ENCODE peak calls at places on chromosomes 16 and 17, in nine cellular contexts. N, S, W, A, R, K, V, L and Y are unnamed samples.

GRCh38 chr17:56978441-56979090 is 635 bp downstream of the SCPEP1 start:
- DNase-seq in N (no peak), S (no peak), W (no peak), A (no peak), R (no peak), K (peak), V (no peak), L (no peak), Y (no peak)

GRCh38 chr17:61617261-61617660 is 26.2 kb upstream of the NACA2 start:
- DNase-seq in N (no peak), S (no peak), W (no peak), A (no peak), R (no peak), K (no peak), V (no peak), L (no peak), Y (no peak)

GRCh38 chr16:85220125-85220839 is 108.0 kb upstream of the CIBAR2 start:
- DNase-seq in N (no peak), S (peak), W (no peak), A (peak), R (no peak), K (peak), V (peak), L (peak), Y (no peak)

GRCh38 chr16:17318200-17318599 is 152.6 kb downstream of the XYLT1 start:
- DNase-seq in N (no peak), S (no peak), W (peak), A (no peak), R (no peak), K (peak), V (no peak), L (no peak), Y (no peak)

GRCh38 chr16:31080035-31080629 is 5.9 kb downstream of the ZNF646 start:
- DNase-seq in N (no peak), S (no peak), W (peak), A (no peak), R (no peak), K (no peak), V (no peak), L (no peak), Y (no peak)

GRCh38 chr17:19706791-19707727 is 9.3 kb downstream of the SLC47A2 start:
- DNase-seq in N (no peak), S (peak), W (no peak), A (no peak), R (no peak), K (no peak), V (no peak), L (no peak), Y (no peak)

GRCh38 chr17:63495471-63495870 is 18.6 kb downstream of the ACE start:
- DNase-seq in N (no peak), S (no peak), W (no peak), A (no peak), R (no peak), K (no peak), V (peak), L (no peak), Y (no peak)

GRCh38 chr17:58277107-58277506 is 3.6 kb downstream of the MPO start:
- DNase-seq in N (no peak), S (no peak), W (peak), A (no peak), R (no peak), K (peak), V (no peak), L (no peak), Y (no peak)

GRCh38 chr16:15983898-15984297 is 34.5 kb downstream of the ABCC1 start:
- DNase-seq in N (no peak), S (no peak), W (no peak), A (no peak), R (no peak), K (peak), V (peak), L (peak), Y (no peak)

GRCh38 chr16:67111951-67112444 is 2.3 kb downstream of the PHAF1 start:
- DNase-seq in N (no peak), S (no peak), W (no peak), A (no peak), R (no peak), K (no peak), V (no peak), L (no peak), Y (no peak)

GRCh38 chr16:28096974-28097373 is 33.5 kb upstream of the GSG1L start:
- DNase-seq in N (no peak), S (no peak), W (no peak), A (no peak), R (no peak), K (peak), V (no peak), L (no peak), Y (no peak)

GRCh38 chr17:10063730-10064221 is 134.6 kb downstream of the GAS7 start:
- DNase-seq in N (no peak), S (no peak), W (no peak), A (no peak), R (no peak), K (peak), V (peak), L (peak), Y (no peak)

GRCh38 chr17:17398928-17399926 is 77.6 kb upstream of the MED9 start:
- DNase-seq in N (no peak), S (no peak), W (no peak), A (peak), R (no peak), K (peak), V (no peak), L (no peak), Y (no peak)

GRCh38 chr16:87101903-87102302 is 215.3 kb downstream of the C16orf95 start:
- DNase-seq in N (no peak), S (no peak), W (no peak), A (no peak), R (no peak), K (peak), V (no peak), L (no peak), Y (no peak)

GRCh38 chr16:22300427-22301071 is 3.3 kb downstream of the POLR3E start:
- DNase-seq in N (no peak), S (peak), W (peak), A (peak), R (no peak), K (peak), V (peak), L (peak), Y (no peak)

GRCh38 chr17:32909787-32910369 is 18.1 kb upstream of the TMEM98 start:
- DNase-seq in N (peak), S (peak), W (peak), A (peak), R (peak), K (peak), V (peak), L (peak), Y (peak)

DNA sequence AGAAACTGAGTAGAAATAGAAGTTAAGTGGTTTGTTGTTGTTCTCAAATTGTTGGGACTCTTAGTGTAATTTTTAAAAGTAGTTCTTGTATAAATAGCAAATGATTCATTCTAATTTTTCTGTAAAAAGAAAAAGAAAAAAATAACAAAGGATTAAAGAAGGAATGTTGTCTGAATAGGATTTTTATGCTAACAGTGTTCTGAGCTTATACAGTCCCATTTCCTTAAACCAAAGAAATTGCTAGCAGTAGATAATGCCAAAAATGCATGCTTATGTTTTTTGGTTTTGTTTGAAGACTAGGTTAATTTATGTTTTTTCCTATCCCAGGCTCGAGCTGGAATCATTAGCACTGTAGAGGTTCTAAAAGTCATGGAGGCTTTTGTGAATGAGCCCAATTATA is 44.7 kb upstream of the KPNB1 start:
- DNase-seq in N (no peak), S (no peak), W (no peak), A (no peak), R (no peak), K (no peak), V (no peak), L (no peak), Y (no peak)
- H3K27ac ChIP-seq in N (no peak), S (no peak), W (peak), A (no peak), R (no peak), K (no peak), V (peak), L (peak), Y (no peak)

GRCh38 chr16:26957283-26957859 is 109.4 kb upstream of the C16orf82 start:
- DNase-seq in N (no peak), S (no peak), W (no peak), A (no peak), R (no peak), K (no peak), V (no peak), L (no peak), Y (no peak)

GRCh38 chr16:26961459-26961858 is 105.3 kb upstream of the C16orf82 start:
- DNase-seq in N (no peak), S (no peak), W (no peak), A (no peak), R (no peak), K (no peak), V (no peak), L (no peak), Y (no peak)

GRCh38 chr16:26959416-26960009 is 107.2 kb upstream of the C16orf82 start:
- DNase-seq in N (no peak), S (no peak), W (no peak), A (no peak), R (no peak), K (no peak), V (no peak), L (no peak), Y (no peak)

GRCh38 chr16:26963109-26963508 is 103.6 kb upstream of the C16orf82 start:
- DNase-seq in N (no peak), S (no peak), W (peak), A (no peak), R (no peak), K (peak), V (no peak), L (no peak), Y (no peak)
- H3K27ac ChIP-seq in N (no peak), S (no peak), W (no peak), A (no peak), R (no peak), K (no peak), V (no peak), L (no peak), Y (no peak)

GRCh38 chr17:31593806-31594205 is 202.3 kb downstream of the RAB11FIP4 start:
- DNase-seq in N (no peak), S (peak), W (no peak), A (peak), R (no peak), K (peak), V (peak), L (peak), Y (no peak)
- H3K27ac ChIP-seq in N (no peak), S (peak), W (no peak), A (peak), R (no peak), K (peak), V (no peak), L (peak), Y (peak)

GRCh38 chr17:72152392-72152727 is 31.5 kb downstream of the SOX9 start:
- DNase-seq in N (no peak), S (peak), W (no peak), A (no peak), R (no peak), K (peak), V (no peak), L (no peak), Y (no peak)
- H3K27ac ChIP-seq in N (no peak), S (no peak), W (peak), A (no peak), R (no peak), K (peak), V (peak), L (peak), Y (no peak)

GRCh38 chr17:29136998-29137730 is 43.0 kb downstream of the MYO18A start:
- DNase-seq in N (no peak), S (no peak), W (no peak), A (no peak), R (no peak), K (peak), V (no peak), L (no peak), Y (no peak)

GRCh38 chr17:29140051-29140582 is 40.1 kb downstream of the MYO18A start:
- DNase-seq in N (peak), S (peak), W (peak), A (peak), R (peak), K (peak), V (peak), L (peak), Y (peak)

GRCh38 chr17:29138184-29138955 is 41.8 kb downstream of the MYO18A start:
- DNase-seq in N (no peak), S (no peak), W (no peak), A (no peak), R (peak), K (peak), V (no peak), L (no peak), Y (no peak)

GRCh38 chr17:29140631-29141483 is 39.3 kb downstream of the MYO18A start:
- DNase-seq in N (peak), S (no peak), W (peak), A (no peak), R (peak), K (no peak), V (no peak), L (peak), Y (no peak)

DNA sequence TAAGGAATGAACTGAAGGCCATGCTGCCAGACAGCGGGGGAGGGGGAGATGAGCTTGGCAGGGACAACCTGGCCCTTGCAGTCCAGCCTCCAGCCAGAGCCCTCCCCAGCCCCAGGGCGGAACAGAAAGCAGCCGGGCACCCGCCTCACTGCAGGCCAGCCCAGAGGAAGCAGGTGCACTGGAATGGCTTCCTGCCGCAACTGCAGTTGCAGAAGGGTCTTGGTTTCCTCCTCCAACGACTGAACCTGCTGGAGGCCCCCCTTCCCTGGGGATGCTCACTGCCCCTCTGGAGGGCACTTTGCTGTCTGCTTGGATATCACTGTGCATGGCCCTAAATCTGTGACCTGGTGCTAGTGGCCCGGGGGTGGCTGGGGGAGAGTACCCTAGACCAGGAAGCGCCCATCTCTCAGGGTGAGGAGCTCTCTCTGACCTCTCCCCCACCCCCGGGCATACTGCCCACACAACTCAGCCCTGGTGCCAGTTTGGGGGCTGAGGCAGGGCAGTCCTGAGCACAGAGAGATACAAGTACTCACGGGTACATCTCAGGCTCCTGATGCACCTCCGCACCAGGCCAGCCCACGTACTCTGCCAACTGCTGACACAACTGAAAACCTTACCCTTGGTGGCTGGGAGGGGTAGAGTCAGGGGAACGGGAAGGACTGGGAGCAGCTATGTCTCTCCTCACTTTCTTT is 41.1 kb downstream of the MYO18A start:
- DNase-seq in N (no peak), S (no peak), W (no peak), A (peak), R (peak), K (peak), V (peak), L (peak), Y (no peak)
- H3K27ac ChIP-seq in N (peak), S (peak), W (no peak), A (peak), R (peak), K (peak), V (peak), L (peak), Y (peak)

GRCh38 chr17:75033346-75034235 is 13.2 kb downstream of the ATP5PD start:
- DNase-seq in N (peak), S (peak), W (peak), A (peak), R (peak), K (peak), V (peak), L (peak), Y (peak)

GRCh38 chr17:75032896-75033294 is 13.9 kb downstream of the ATP5PD start:
- DNase-seq in N (no peak), S (no peak), W (no peak), A (peak), R (no peak), K (peak), V (peak), L (peak), Y (no peak)

GRCh38 chr17:75034236-75034908 is 12.4 kb downstream of the ATP5PD start:
- DNase-seq in N (peak), S (peak), W (peak), A (peak), R (peak), K (peak), V (peak), L (peak), Y (peak)

GRCh38 chr17:75030161-75030560 is 16.6 kb downstream of the ATP5PD start:
- DNase-seq in N (no peak), S (no peak), W (no peak), A (no peak), R (no peak), K (no peak), V (no peak), L (no peak), Y (no peak)

DNA sequence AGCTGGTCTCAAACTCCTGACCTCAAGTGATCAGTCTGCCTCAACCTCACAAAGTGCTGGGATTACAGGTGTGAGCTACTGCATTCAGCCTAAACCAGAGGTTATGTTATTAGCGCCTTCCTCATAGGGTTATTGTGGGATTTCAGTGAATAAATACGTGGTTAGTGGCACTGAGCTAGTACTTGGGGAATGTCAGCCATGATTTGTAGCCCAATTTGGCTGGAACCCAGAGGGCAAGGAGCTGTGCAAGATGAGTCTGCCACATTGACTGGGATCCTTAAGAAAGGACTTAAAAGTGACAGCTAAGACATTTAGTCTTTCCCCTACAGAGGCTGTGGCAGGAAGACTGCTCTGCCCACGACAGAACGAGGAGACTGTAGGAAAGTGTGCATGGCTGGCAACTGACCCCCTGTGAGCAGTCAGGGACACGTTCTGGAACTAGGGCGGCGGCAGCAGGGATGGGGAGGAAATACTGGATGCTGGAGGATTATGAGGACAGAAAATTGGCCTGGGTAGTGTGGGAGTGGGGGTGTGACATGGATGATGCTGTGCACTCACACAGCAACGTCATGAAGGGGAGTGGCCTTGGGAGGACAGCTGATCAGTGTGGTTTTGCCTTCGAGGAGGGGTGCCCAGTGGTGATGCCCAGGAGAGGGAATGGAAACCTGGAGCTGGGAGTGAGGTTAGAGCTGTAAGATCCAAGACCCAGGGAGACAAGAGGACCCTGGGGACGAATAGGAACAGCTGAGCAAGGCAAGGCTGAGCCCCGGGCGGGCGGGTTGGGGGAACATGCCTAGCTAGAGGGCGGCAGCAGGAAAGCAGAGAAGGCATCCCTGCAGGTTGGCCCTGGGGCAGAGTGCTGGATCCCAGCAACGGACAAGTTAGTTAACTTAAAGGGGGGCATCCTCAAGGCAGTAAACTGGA is 14.5 kb downstream of the ATP5PD start:
- DNase-seq in N (peak), S (peak), W (peak), A (peak), R (peak), K (peak), V (peak), L (peak), Y (peak)
- H3K27ac ChIP-seq in N (peak), S (peak), W (no peak), A (peak), R (peak), K (peak), V (peak), L (peak), Y (peak)

DNA sequence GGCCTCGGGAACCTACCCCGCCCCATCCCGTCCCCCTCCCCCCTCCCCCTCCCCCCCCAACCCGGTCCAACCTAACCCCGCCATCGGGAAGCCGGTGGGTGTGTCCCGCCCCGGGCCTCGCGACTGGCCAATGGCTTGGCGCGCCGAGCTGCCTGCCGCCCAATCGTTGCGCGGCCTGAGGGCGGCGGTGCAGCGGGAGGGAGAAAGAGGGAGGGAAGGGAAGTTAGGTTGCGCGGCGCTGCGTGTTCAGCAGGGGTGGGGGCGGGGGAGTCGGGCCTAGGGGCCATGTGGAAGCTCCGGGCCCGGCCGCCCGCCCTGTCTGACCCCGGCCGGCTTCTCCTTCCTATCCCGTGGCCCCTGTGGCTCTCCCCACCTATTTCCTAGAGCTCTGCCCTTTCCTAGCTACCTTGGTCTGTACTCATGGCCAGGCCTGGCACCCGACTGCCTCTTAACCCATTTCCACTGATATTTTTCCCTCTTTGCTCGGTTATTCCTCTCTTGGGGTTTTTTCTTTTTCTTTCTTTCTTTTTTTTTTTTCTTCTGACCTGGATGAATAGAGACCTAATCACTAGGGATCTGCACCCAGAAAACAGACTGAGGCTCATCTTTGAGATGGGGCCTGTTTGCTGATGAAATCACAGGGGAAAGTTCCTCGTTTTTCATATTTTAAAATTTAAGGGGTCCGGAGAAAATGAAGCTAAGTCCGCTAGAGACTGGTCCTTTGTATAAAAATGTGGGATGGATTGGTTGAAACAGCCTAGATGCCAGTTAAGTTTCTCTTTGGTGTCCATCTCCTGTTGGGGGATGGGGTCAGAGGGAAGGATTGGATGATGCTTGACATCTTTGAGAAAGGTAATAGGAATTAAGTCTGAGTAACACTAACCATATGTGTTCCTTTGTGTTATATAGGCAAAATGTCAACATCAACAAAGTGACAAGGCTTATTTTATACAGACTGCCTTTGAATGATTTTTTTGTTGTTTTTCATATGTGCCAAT is 1.1 kb downstream of the KPNB1 start:
- DNase-seq in N (peak), S (peak), W (peak), A (peak), R (peak), K (peak), V (peak), L (peak), Y (peak)
- H3K27ac ChIP-seq in N (peak), S (peak), W (peak), A (peak), R (peak), K (peak), V (peak), L (peak), Y (peak)

GRCh38 chr17:77323413-77324171 is 182.8 kb downstream of the SEC14L1 start:
- DNase-seq in N (no peak), S (no peak), W (no peak), A (peak), R (no peak), K (peak), V (peak), L (no peak), Y (peak)

GRCh38 chr17:77322534-77323412 is 182.0 kb downstream of the SEC14L1 start:
- DNase-seq in N (no peak), S (peak), W (no peak), A (peak), R (no peak), K (peak), V (peak), L (peak), Y (peak)

GRCh38 chr17:77325537-77325825 is 184.7 kb downstream of the SEC14L1 start:
- DNase-seq in N (no peak), S (no peak), W (no peak), A (no peak), R (no peak), K (no peak), V (no peak), L (no peak), Y (no peak)

GRCh38 chr17:77325826-77326581 is 185.2 kb downstream of the SEC14L1 start:
- DNase-seq in N (no peak), S (no peak), W (no peak), A (no peak), R (no peak), K (peak), V (peak), L (no peak), Y (no peak)

GRCh38 chr17:77324227-77324626 is 183.5 kb downstream of the SEC14L1 start:
- DNase-seq in N (no peak), S (no peak), W (no peak), A (no peak), R (no peak), K (no peak), V (no peak), L (no peak), Y (peak)
- H3K27ac ChIP-seq in N (no peak), S (peak), W (no peak), A (peak), R (peak), K (peak), V (peak), L (peak), Y (peak)